ENCODE peak calls at places on chromosome 17, in ten cellular contexts. X, L, H, E, A, C, T, O, U and D are unnamed samples.

GRCh38 chr17:45672301-45672700 is 111.8 kb upstream of the CRHR1 start:
- DNase-seq in L (no peak), U (no peak), A (no peak), C (no peak), E (no peak), T (no peak), O (no peak), X (peak; percentile 70), H (no peak), D (no peak)

GRCh38 chr17:26731005-26731921 is 562.7 kb upstream of the WSB1 start:
- DNase-seq in U (no peak), L (no peak), X (no peak), C (no peak), E (no peak), A (no peak), T (no peak), H (no peak), O (no peak), D (no peak)

GRCh38 chr17:4944163-4944553 is 4.1 kb downstream of the RNF167 start:
- DNase-seq in H (no peak), T (no peak), X (no peak), E (peak; percentile 41), U (no peak), C (no peak), O (no peak), A (no peak), L (no peak), D (no peak)

GRCh38 chr17:14014647-14015046 is 54.7 kb upstream of the COX10 start:
- DNase-seq in C (no peak), O (no peak), A (no peak), E (no peak), H (no peak), T (peak; percentile 54), X (no peak), L (no peak), U (no peak), D (no peak)

GRCh38 chr17:44439168-44439567 is 49.7 kb upstream of the ITGA2B start:
- DNase-seq in T (no peak), A (no peak), O (no peak), H (no peak), E (no peak), L (no peak), X (no peak), C (no peak), U (no peak), D (no peak)

GRCh38 chr17:72656114-72656763 is 436.2 kb downstream of the SLC39A11 start:
- DNase-seq in L (no peak), O (no peak), C (no peak), H (no peak), T (no peak), U (peak; percentile 14), X (no peak), E (no peak), A (no peak), D (no peak)

GRCh38 chr17:76252040-76252954 is 12.0 kb upstream of the RNF157 start:
- DNase-seq in A (no peak), O (peak; percentile 35), X (no peak), C (no peak), L (peak; percentile 61), T (peak; percentile 79), H (no peak), U (no peak), E (no peak), D (peak; percentile 93)

GRCh38 chr17:77508047-77508715 is 367.4 kb downstream of the SEC14L1 start:
- DNase-seq in T (no peak), A (no peak), E (no peak), C (no peak), L (no peak), X (no peak), O (no peak), H (peak; percentile 7), U (no peak), D (no peak)

GRCh38 chr17:17153071-17153470 is 53.1 kb downstream of the PLD6 start:
- DNase-seq in A (no peak), L (no peak), O (no peak), U (no peak), E (no peak), C (no peak), H (no peak), X (no peak), T (no peak), D (no peak)

GRCh38 chr17:46888727-46889126 is 34.2 kb upstream of the GOSR2 start:
- DNase-seq in O (no peak), A (no peak), X (no peak), E (no peak), H (no peak), C (no peak), U (no peak), T (no peak), L (no peak), D (no peak)